ENCODE peak calls at places on chromosomes 3 and 15, in eight cellular contexts. T is nephron progenitor cell; G is stimulated activated CD4-positive, alpha-beta T cell treated with anti-CD3 and anti-CD28 coated beads, Interleukin-12 subunit alpha, Interleukin-12 subunit beta, amount 100 ng/mL, for 24 hours; A is NCI-H1105; K is globus pallidus; N is NCI-H2081; F is esophagus muscularis mucosa; S is osteocyte. Y is an unnamed sample.

GRCh38 chr3:8840556-8840955 is 71.1 kb upstream of the OXTR start:
- DNase-seq in T (no peak), G (no peak), A (no peak), K (no peak), N (no peak), F (no peak), S (peak; percentile 51), Y (no peak)

GRCh38 chr15:74258456-74259323 is 22.6 kb downstream of the CCDC33 start:
- DNase-seq in T (no peak), G (no peak), A (no peak), K (no peak), N (no peak), F (no peak), S (no peak), Y (no peak)

GRCh38 chr15:39498642-39499041 is 82.2 kb upstream of the THBS1 start:
- DNase-seq in T (no peak), G (no peak), A (no peak), K (no peak), N (no peak), F (no peak), S (no peak), Y (no peak)

GRCh38 chr15:53457479-53457878 is 302.0 kb downstream of the WDR72 start:
- DNase-seq in T (no peak), G (no peak), A (no peak), K (no peak), N (peak; percentile 37), F (no peak), S (no peak), Y (no peak)

GRCh38 chr15:38267416-38268022 is 14.9 kb downstream of the SPRED1 start:
- DNase-seq in T (no peak), G (no peak), A (no peak), K (no peak), N (no peak), F (no peak), S (no peak), Y (no peak)

GRCh38 chr3:124529826-124530571 is 200.3 kb upstream of the UMPS start:
- DNase-seq in T (no peak), G (no peak), A (no peak), K (peak; percentile 78), N (no peak), F (no peak), S (no peak), Y (peak; percentile 27)

GRCh38 chr3:171833775-171834460 is 9.2 kb upstream of the TMEM212 start:
- DNase-seq in T (no peak), G (no peak), A (peak; percentile 48), K (peak; percentile 67), N (no peak), F (no peak), S (no peak), Y (peak; percentile 19)

GRCh38 chr3:130340766-130341165 is 4.7 kb upstream of the COL6A5 start:
- DNase-seq in T (no peak), G (no peak), A (no peak), K (no peak), N (no peak), F (no peak), S (no peak), Y (no peak)

GRCh38 chr3:127448161-127448561 is 142.4 kb downstream of the TPRA1 start:
- DNase-seq in T (no peak), G (no peak), A (peak; percentile 69), K (no peak), N (peak; percentile 45), F (no peak), S (peak; percentile 23), Y (peak; percentile 14)